ENCODE peak calls at places on chromosomes 16 and 17, in seven cellular contexts. B is central memory CD8-positive, alpha-beta T cell; O is caudate nucleus; S is fibroblast of the conjunctiva; C is effector memory CD4-positive, alpha-beta T cell; J is activated CD4-positive, CD25-positive, alpha-beta regulatory T cell treated with anti-CD3 and anti-CD28 coated beads, Interleukin-2, amount 50 U/mL, for 16 hours; A is activated CD8-positive, alpha-beta T cell treated with anti-CD3 and anti-CD28 coated beads, Interleukin-2, amount 10 ng/mL, durations not matched to agents 7 days and 5 days. N is an unnamed sample.

GRCh38 chr16:29237971-29238370 is 168.5 kb downstream of the NPIPB11 start:
- DNase-seq in B (no peak), C (no peak), J (no peak), A (no peak), O (no peak), S (no peak), N (no peak)

GRCh38 chr17:57471941-57472368 is 215.6 kb downstream of the MSI2 start:
- DNase-seq in A (no peak), B (no peak), O (no peak), S (no peak), C (no peak), J (no peak), N (no peak)

GRCh38 chr16:69176033-69176780 is 10.8 kb upstream of the SNTB2 start:
- DNase-seq in B (no peak), A (no peak), J (no peak), S (no peak), O (no peak), C (no peak), N (peak; percentile 29)

GRCh38 chr17:82438401-82439193 is 12.0 kb downstream of the CYBC1 start:
- DNase-seq in A (no peak), J (no peak), C (no peak), S (no peak), O (no peak), B (no peak), N (no peak)

GRCh38 chr17:81365601-81366585 is 29.4 kb upstream of the BAHCC1 start:
- DNase-seq in B (no peak), J (no peak), O (no peak), C (no peak), S (no peak), A (peak; percentile 44), N (peak; percentile 84)

GRCh38 chr17:20992987-20993862 is 49.6 kb downstream of the USP22 start:
- DNase-seq in J (peak; percentile 39), C (peak; percentile 52), O (peak; percentile 46), A (peak; percentile 71), B (peak; percentile 49), S (peak; percentile 67), N (peak; percentile 87)

GRCh38 chr16:55297910-55298175 is 26.2 kb upstream of the IRX6 start:
- DNase-seq in J (no peak), O (no peak), A (no peak), C (no peak), B (no peak), S (no peak), N (no peak)

GRCh38 chr17:55281592-55282378 is 17.0 kb downstream of the HLF start:
- DNase-seq in A (no peak), B (no peak), J (no peak), C (no peak), S (no peak), O (no peak), N (no peak)

GRCh38 chr16:13136896-13137295 is 235.5 kb downstream of the SHISA9 start:
- DNase-seq in B (no peak), C (no peak), J (no peak), O (no peak), S (no peak), A (no peak), N (no peak)

GRCh38 chr16:50972899-50973298 is 178.2 kb downstream of the SALL1 start:
- DNase-seq in O (no peak), C (no peak), A (no peak), J (no peak), S (no peak), B (no peak), N (no peak)

GRCh38 chr16:81623365-81624102 is 155.6 kb upstream of the PLCG2 start:
- DNase-seq in A (peak; percentile 71), J (peak; percentile 41), C (peak; percentile 46), S (no peak), B (peak; percentile 23), O (peak; percentile 5), N (peak; percentile 80)

GRCh38 chr17:82849076-82849945 is 9.5 kb upstream of the ZNF750 start:
- DNase-seq in C (no peak), B (no peak), J (no peak), O (no peak), S (no peak), A (no peak), N (peak; percentile 37)

GRCh38 chr16:12231666-12232065 is 255.1 kb downstream of the SNX29 start:
- DNase-seq in A (no peak), S (no peak), O (no peak), C (no peak), B (no peak), J (no peak), N (peak; percentile 9)

GRCh38 chr17:35890774-35891155 is 10.6 kb upstream of the CCL5 start:
- DNase-seq in C (peak; percentile 37), S (no peak), B (peak; percentile 78), A (peak; percentile 89), J (no peak), O (no peak), N (no peak)

GRCh38 chr17:81453712-81454111 is 58.5 kb downstream of the BAHCC1 start:
- DNase-seq in J (no peak), S (no peak), B (no peak), A (peak; percentile 79), C (no peak), O (no peak), N (no peak)

GRCh38 chr17:50662632-50663225 is 28.0 kb downstream of the ABCC3 start:
- DNase-seq in A (no peak), S (no peak), J (no peak), C (no peak), B (no peak), O (no peak), N (no peak)

GRCh38 chr16:30494028-30494427 is 21.5 kb downstream of the ITGAL start:
- DNase-seq in B (no peak), C (no peak), A (no peak), J (no peak), S (no peak), O (no peak), N (no peak)